ENCODE peak calls at places on chromosomes 2 and 18, in ten cellular contexts. U, E, Z, T, Q, D, W, A, V and H are unnamed samples.

GRCh38 chr2:143684731-143685364 is 555.6 kb downstream of the ARHGAP15 start:
- DNase-seq in T (no peak), E (no peak), U (no peak), V (no peak), D (no peak), A (no peak), Z (no peak), W (no peak), Q (no peak), H (no peak)

GRCh38 chr18:11859282-11859797 is 8.1 kb downstream of the CHMP1B start:
- DNase-seq in A (no peak), D (no peak), U (no peak), Q (no peak), T (no peak), Z (no peak), E (no peak), W (no peak), V (no peak), H (no peak)

GRCh38 chr2:10985260-10985659 is 73.5 kb downstream of the KCNF1 start:
- DNase-seq in A (no peak), D (no peak), T (no peak), E (no peak), W (no peak), V (no peak), Q (peak; percentile 45), Z (no peak), U (no peak), H (no peak)

GRCh38 chr2:9228781-9229469 is 22.3 kb downstream of the ASAP2 start:
- DNase-seq in E (no peak), V (no peak), D (no peak), U (no peak), A (no peak), T (no peak), W (no peak), Z (no peak), Q (no peak), H (no peak)

GRCh38 chr18:3333056-3333720 is 71.3 kb downstream of the MYL12B start:
- DNase-seq in D (no peak), T (no peak), Z (no peak), Q (no peak), A (peak; percentile 53), E (no peak), V (no peak), W (no peak), U (no peak), H (no peak)

GRCh38 chr18:12944724-12945123 is 3.1 kb upstream of the SEH1L start:
- DNase-seq in Q (no peak), U (peak; percentile 94), V (no peak), D (no peak), T (no peak), A (no peak), Z (peak; percentile 49), E (no peak), W (no peak), H (peak; percentile 24)

GRCh38 chr2:218286570-218287459 is 5.5 kb downstream of the TMBIM1 start:
- DNase-seq in D (peak; percentile 81), U (peak; percentile 97), T (peak; percentile 91), Z (peak; percentile 90), A (peak; percentile 94), Q (peak; percentile 96), W (peak; percentile 89), V (peak; percentile 97), E (no peak), H (peak; percentile 96)

GRCh38 chr2:224058048-224058775 is 19.1 kb upstream of the SERPINE2 start:
- DNase-seq in W (no peak), V (no peak), Z (no peak), D (no peak), A (no peak), U (no peak), T (no peak), Q (no peak), E (peak; percentile 7), H (no peak)

GRCh38 chr2:33406622-33407021 is 69.8 kb upstream of the RASGRP3 start:
- DNase-seq in D (no peak), U (peak; percentile 16), Q (no peak), V (no peak), Z (no peak), A (no peak), T (no peak), E (no peak), W (no peak), H (no peak)

GRCh38 chr2:148302526-148302925 is 281.6 kb downstream of the MBD5 start:
- DNase-seq in Q (no peak), T (no peak), Z (no peak), W (no peak), V (no peak), E (no peak), A (no peak), U (no peak), D (no peak), H (no peak)

GRCh38 chr2:26769501-26769850 is 5.4 kb downstream of the SLC35F6 start:
- DNase-seq in V (no peak), E (no peak), D (no peak), A (no peak), T (no peak), U (no peak), Z (peak; percentile 35), W (no peak), Q (no peak), H (no peak)

GRCh38 chr2:136131484-136131960 is 13.6 kb upstream of the CXCR4 start:
- DNase-seq in Q (no peak), A (no peak), E (no peak), W (no peak), Z (no peak), D (no peak), T (no peak), U (no peak), V (no peak), H (no peak)

GRCh38 chr2:197606180-197606579 is 69.2 kb downstream of the RFTN2 start:
- DNase-seq in W (no peak), E (no peak), U (no peak), D (no peak), Q (no peak), A (no peak), T (no peak), V (no peak), Z (no peak), H (no peak)

GRCh38 chr2:196279496-196279895 is 108.1 kb upstream of the STK17B start:
- DNase-seq in D (no peak), Z (no peak), A (peak; percentile 60), Q (no peak), W (no peak), V (no peak), T (no peak), E (no peak), U (no peak), H (no peak)

GRCh38 chr18:62588217-62588616 is 65.4 kb downstream of the ZCCHC2 start:
- DNase-seq in D (no peak), T (no peak), E (no peak), U (no peak), W (no peak), V (no peak), Q (no peak), A (no peak), Z (no peak), H (peak; percentile 34)

GRCh38 chr2:36253086-36253485 is 102.5 kb upstream of the CRIM1 start:
- DNase-seq in Q (no peak), D (no peak), E (no peak), A (no peak), V (no peak), Z (no peak), U (no peak), W (no peak), T (no peak), H (no peak)

GRCh38 chr2:1843646-1844045 is 99.3 kb upstream of the PXDN start:
- DNase-seq in Q (no peak), Z (no peak), E (no peak), D (no peak), U (no peak), W (no peak), A (no peak), T (no peak), V (no peak), H (no peak)

GRCh38 chr2:112547333-112547732 is 5.1 kb downstream of the POLR1B start:
- DNase-seq in U (peak; percentile 44), V (no peak), A (peak; percentile 67), Z (no peak), W (no peak), D (no peak), Q (no peak), E (no peak), T (no peak), H (peak; percentile 52)
- H3K4me3 ChIP-seq in U (no peak overlapping the region), V (no peak overlapping the region), A (no peak overlapping the region), Z (no peak overlapping the region), W (no peak overlapping the region), D (no peak overlapping the region), Q (no peak overlapping the region), E (no peak overlapping the region), T (no peak overlapping the region), H (no peak overlapping the region)

GRCh38 chr2:43059183-43059897 is 167.1 kb downstream of the ZFP36L2 start:
- DNase-seq in Z (peak; percentile 56), E (no peak), U (peak; percentile 63), Q (no peak), D (peak; percentile 61), W (peak; percentile 56), V (peak; percentile 93), A (peak; percentile 98), T (no peak), H (peak; percentile 94)
- H3K27ac ChIP-seq in Z (no peak overlapping the region), E (peak overlapping the region; percentile 1), U (peak overlapping the region; percentile 41), Q (no peak overlapping the region), D (peak overlapping the region; percentile 30), W (peak overlapping the region; percentile 42), V (peak overlapping the region; percentile 23), A (peak overlapping the region; percentile 41), T (peak overlapping the region; percentile 4), H (peak overlapping the region; percentile 54)

GRCh38 chr2:207663870-207664545 is 38.8 kb upstream of the METTL21A start:
- DNase-seq in D (no peak), A (no peak), E (no peak), U (no peak), V (no peak), Q (no peak), Z (no peak), T (no peak), W (no peak), H (no peak)

GRCh38 chr2:207660994-207661393 is 35.8 kb upstream of the METTL21A start:
- DNase-seq in T (no peak), Z (no peak), A (no peak), E (no peak), Q (no peak), V (no peak), D (no peak), U (no peak), W (no peak), H (no peak)

DNA sequence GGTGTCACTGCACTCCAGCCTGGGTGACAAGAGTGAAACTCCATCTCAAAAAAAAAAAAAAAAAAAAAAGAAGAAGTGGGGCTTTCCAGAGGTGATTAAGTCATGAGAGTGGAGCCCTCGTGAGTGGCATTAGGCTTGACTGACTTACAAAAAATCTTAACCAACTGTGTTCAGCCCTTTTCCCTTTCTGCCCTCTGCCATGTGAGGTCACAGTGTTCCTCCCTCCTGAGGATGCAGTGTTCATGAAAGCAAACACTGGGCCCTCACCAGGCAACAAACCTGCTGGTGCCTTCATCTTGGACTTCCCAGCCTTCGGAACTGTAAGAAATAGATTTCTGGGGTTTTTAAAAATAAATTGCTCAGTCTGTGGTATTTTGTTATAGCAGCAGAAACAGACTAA is 37.0 kb upstream of the METTL21A start:
- DNase-seq in E (no peak), W (no peak), D (no peak), U (no peak), Z (no peak), T (no peak), A (no peak), V (no peak), Q (no peak), H (no peak)
- TF ChIP-seq POLR2A in E (no peak), W (no peak), D (no peak), U (no peak), Z (no peak), T (no peak), A (no peak), V (no peak), Q (no peak), H (no peak)

GRCh38 chr2:236745420-236746210 is 176.0 kb downstream of the ACKR3 start:
- DNase-seq in V (no peak), A (peak; percentile 55), Q (no peak), W (no peak), D (no peak), E (no peak), Z (peak; percentile 65), U (peak; percentile 56), T (peak; percentile 71), H (no peak)
- H3K4me3 ChIP-seq in V (no peak overlapping the region), A (no peak overlapping the region), Q (no peak overlapping the region), W (no peak overlapping the region), D (no peak overlapping the region), E (no peak overlapping the region), Z (no peak overlapping the region), U (no peak overlapping the region), T (no peak overlapping the region), H (no peak overlapping the region)